ENCODE peak calls at places on chromosomes 3 and 15, in four cellular contexts. One of them, this sample, is unnamed.

GRCh38 chr3:147669076-147669475 is 259.9 kb downstream of the ZIC1 start:
- DNase-seq in fibroblast of pulmonary artery: no peak
- DNase-seq in NCI-H2029 treated with DMSO at 0.1 percent for 48 hours: no peak
- DNase-seq in HTR-8/SVneo: no peak
- DNase-seq in this sample: no peak

GRCh38 chr15:33311312-33311971 is 675 bp downstream of the RYR3 start:
- DNase-seq in fibroblast of pulmonary artery: no peak
- DNase-seq in NCI-H2029 treated with DMSO at 0.1 percent for 48 hours: no peak
- DNase-seq in HTR-8/SVneo: no peak
- DNase-seq in this sample: no peak

GRCh38 chr3:10352146-10352911 is 31.4 kb upstream of the SEC13 start:
- DNase-seq in fibroblast of pulmonary artery: peak; percentile 65
- DNase-seq in NCI-H2029 treated with DMSO at 0.1 percent for 48 hours: no peak
- DNase-seq in HTR-8/SVneo: peak; percentile 48
- DNase-seq in this sample: no peak

GRCh38 chr3:77147836-77148578 is 108.1 kb downstream of the ROBO2 start:
- DNase-seq in fibroblast of pulmonary artery: peak; percentile 1
- DNase-seq in NCI-H2029 treated with DMSO at 0.1 percent for 48 hours: no peak
- DNase-seq in HTR-8/SVneo: no peak
- DNase-seq in this sample: no peak

GRCh38 chr15:54353726-54354125 is 375.5 kb downstream of the UNC13C start:
- DNase-seq in fibroblast of pulmonary artery: no peak
- DNase-seq in NCI-H2029 treated with DMSO at 0.1 percent for 48 hours: no peak
- DNase-seq in HTR-8/SVneo: no peak
- DNase-seq in this sample: no peak

GRCh38 chr3:37050242-37050641 is 56.9 kb downstream of the MLH1 start:
- DNase-seq in fibroblast of pulmonary artery: no peak
- DNase-seq in NCI-H2029 treated with DMSO at 0.1 percent for 48 hours: peak; percentile 80
- DNase-seq in HTR-8/SVneo: no peak
- DNase-seq in this sample: no peak

GRCh38 chr3:72065872-72066641 is 281.1 kb upstream of the PROK2 start:
- DNase-seq in fibroblast of pulmonary artery: no peak
- DNase-seq in NCI-H2029 treated with DMSO at 0.1 percent for 48 hours: no peak
- DNase-seq in HTR-8/SVneo: no peak
- DNase-seq in this sample: no peak

GRCh38 chr3:123272547-123272946 is 70.8 kb downstream of the SEC22A start:
- DNase-seq in fibroblast of pulmonary artery: peak; percentile 62
- DNase-seq in NCI-H2029 treated with DMSO at 0.1 percent for 48 hours: no peak
- DNase-seq in HTR-8/SVneo: no peak
- DNase-seq in this sample: peak; percentile 8

GRCh38 chr15:101500865-101501551 is 11.5 kb upstream of the PCSK6 start:
- DNase-seq in fibroblast of pulmonary artery: peak; percentile 11
- DNase-seq in NCI-H2029 treated with DMSO at 0.1 percent for 48 hours: no peak
- DNase-seq in HTR-8/SVneo: no peak
- DNase-seq in this sample: no peak

GRCh38 chr3:107236661-107237375 is 140.4 kb upstream of the CCDC54 start:
- DNase-seq in fibroblast of pulmonary artery: no peak
- DNase-seq in NCI-H2029 treated with DMSO at 0.1 percent for 48 hours: no peak
- DNase-seq in HTR-8/SVneo: no peak
- DNase-seq in this sample: no peak

GRCh38 chr3:195914648-195915473 is 6.5 kb upstream of the TNK2 start:
- DNase-seq in fibroblast of pulmonary artery: peak; percentile 97
- DNase-seq in NCI-H2029 treated with DMSO at 0.1 percent for 48 hours: no peak
- DNase-seq in HTR-8/SVneo: peak; percentile 97
- DNase-seq in this sample: peak; percentile 99

GRCh38 chr3:129238945-129239705 is 10.3 kb upstream of the COPG1 start:
- DNase-seq in fibroblast of pulmonary artery: peak; percentile 68
- DNase-seq in NCI-H2029 treated with DMSO at 0.1 percent for 48 hours: no peak
- DNase-seq in HTR-8/SVneo: no peak
- DNase-seq in this sample: peak; percentile 23

GRCh38 chr15:58019503-58020376 is 45.8 kb downstream of the ALDH1A2 start:
- DNase-seq in fibroblast of pulmonary artery: peak; percentile 62
- DNase-seq in NCI-H2029 treated with DMSO at 0.1 percent for 48 hours: no peak
- DNase-seq in HTR-8/SVneo: peak; percentile 5
- DNase-seq in this sample: no peak

GRCh38 chr3:189170559-189170958 is 1.2 kb upstream of the TPRG1 start:
- DNase-seq in fibroblast of pulmonary artery: no peak
- DNase-seq in NCI-H2029 treated with DMSO at 0.1 percent for 48 hours: no peak
- DNase-seq in HTR-8/SVneo: no peak
- DNase-seq in this sample: no peak

GRCh38 chr3:62558549-62559112 is 185.3 kb upstream of the FEZF2 start:
- DNase-seq in fibroblast of pulmonary artery: peak; percentile 45
- DNase-seq in NCI-H2029 treated with DMSO at 0.1 percent for 48 hours: no peak
- DNase-seq in HTR-8/SVneo: peak; percentile 15
- DNase-seq in this sample: peak; percentile 38

GRCh38 chr3:157618075-157618760 is 115.0 kb upstream of the VEPH1 start:
- DNase-seq in fibroblast of pulmonary artery: peak; percentile 80
- DNase-seq in NCI-H2029 treated with DMSO at 0.1 percent for 48 hours: peak; percentile 75
- DNase-seq in HTR-8/SVneo: peak; percentile 56
- DNase-seq in this sample: peak; percentile 92

GRCh38 chr3:2853627-2854026 is 256.5 kb downstream of the IL5RA start:
- DNase-seq in fibroblast of pulmonary artery: no peak
- DNase-seq in NCI-H2029 treated with DMSO at 0.1 percent for 48 hours: no peak
- DNase-seq in HTR-8/SVneo: no peak
- DNase-seq in this sample: no peak

GRCh38 chr15:77582763-77583162 is 49.9 kb downstream of the LINGO1 start:
- DNase-seq in fibroblast of pulmonary artery: no peak
- DNase-seq in NCI-H2029 treated with DMSO at 0.1 percent for 48 hours: no peak
- DNase-seq in HTR-8/SVneo: no peak
- DNase-seq in this sample: no peak

GRCh38 chr3:192915306-192915705 is 2.4 kb downstream of the MB21D2 start:
- DNase-seq in fibroblast of pulmonary artery: peak; percentile 59
- DNase-seq in NCI-H2029 treated with DMSO at 0.1 percent for 48 hours: no peak
- DNase-seq in HTR-8/SVneo: no peak
- DNase-seq in this sample: peak; percentile 40